ENCODE peak calls at places on chromosomes 6 and 20, in seven cellular contexts. K is adrenal gland; A is transverse colon; O is stimulated activated naive CD4-positive, alpha-beta T cell; P is substantia nigra; X is psoas muscle; U is activated naive CD8-positive, alpha-beta T cell treated with anti-CD3 and anti-CD28 coated beads, Interleukin-2, amount 50 U/mL, for 16 hours. C is an unnamed sample.

GRCh38 chr6:80437186-80437585 is 330.7 kb downstream of the BCKDHB start:
- DNase-seq in X (no peak), K (no peak), P (no peak), O (no peak), A (no peak), U (no peak), C (no peak)

GRCh38 chr6:23316131-23316530 is 746.8 kb downstream of the HDGFL1 start:
- DNase-seq in X (no peak), O (no peak), P (no peak), K (no peak), A (no peak), U (no peak), C (no peak)

GRCh38 chr6:169959129-169960002 is 207.9 kb downstream of the ERMARD start:
- DNase-seq in U (peak; percentile 15), O (peak; percentile 51), K (no peak), X (no peak), P (no peak), A (peak; percentile 73), C (peak; percentile 92)

GRCh38 chr6:40586800-40587201 is 363 bp downstream of the LRFN2 start:
- DNase-seq in U (no peak), X (no peak), K (no peak), O (peak; percentile 29), P (no peak), A (no peak), C (no peak)

GRCh38 chr20:11675920-11676617 is 241.6 kb upstream of the BTBD3 start:
- DNase-seq in U (no peak), P (no peak), O (no peak), X (no peak), A (no peak), K (peak; percentile 22), C (no peak)

GRCh38 chr6:5693588-5693987 is 313.1 kb downstream of the NRN1 start:
- DNase-seq in O (no peak), U (no peak), A (no peak), X (no peak), K (no peak), P (no peak), C (no peak)

GRCh38 chr20:37505263-37506165 is 15.5 kb upstream of the NNAT start:
- DNase-seq in O (no peak), P (no peak), K (no peak), U (no peak), X (no peak), A (no peak), C (no peak)

GRCh38 chr6:43772571-43773049 is 2.6 kb downstream of the VEGFA start:
- DNase-seq in U (no peak), X (no peak), P (peak; percentile 43), K (peak; percentile 43), O (no peak), A (peak; percentile 43), C (no peak)

GRCh38 chr6:43766964-43767461 is 3.0 kb upstream of the VEGFA start:
- DNase-seq in K (no peak), A (peak; percentile 66), P (no peak), X (no peak), O (no peak), U (no peak), C (no peak)

GRCh38 chr6:41294463-41294862 is 8.0 kb upstream of the TREM1 start:
- DNase-seq in P (no peak), K (no peak), X (no peak), U (no peak), O (no peak), A (no peak), C (no peak)

GRCh38 chr6:4055420-4056041 is 23.4 kb downstream of the FAM217A start:
- DNase-seq in O (no peak), K (peak; percentile 68), U (no peak), X (no peak), A (peak; percentile 28), P (no peak), C (no peak)

GRCh38 chr6:113805836-113806500 is 51.2 kb upstream of the MARCKS start:
- DNase-seq in K (no peak), O (no peak), X (no peak), P (no peak), A (no peak), U (no peak), C (no peak)

GRCh38 chr6:51830666-51831065 is 256.7 kb downstream of the PKHD1 start:
- DNase-seq in U (no peak), K (no peak), X (no peak), O (no peak), P (no peak), A (no peak), C (no peak)

GRCh38 chr6:52361945-52362442 is at the start of gene PAQR8:
- DNase-seq in X (peak; percentile 80), A (peak; percentile 86), K (peak; percentile 57), P (peak; percentile 76), O (peak; percentile 87), U (peak; percentile 57), C (peak; percentile 83)

GRCh38 chr20:44098256-44098630 is 88.7 kb downstream of the JPH2 start:
- DNase-seq in A (no peak), U (no peak), K (no peak), X (no peak), P (no peak), O (no peak), C (no peak)

GRCh38 chr6:160355001-160355400 is 6.8 kb downstream of the SLC22A3 start:
- DNase-seq in X (no peak), O (no peak), U (no peak), K (no peak), A (no peak), P (no peak), C (no peak)

GRCh38 chr6:138088307-138088744 is 18.9 kb downstream of the PERP start:
- DNase-seq in U (no peak), P (no peak), A (peak; percentile 28), O (no peak), K (peak; percentile 23), X (no peak), C (no peak)

GRCh38 chr20:14384411-14384810 is 47.0 kb upstream of the FLRT3 start:
- DNase-seq in K (no peak), P (no peak), X (no peak), O (no peak), U (no peak), A (no peak), C (no peak)

GRCh38 chr20:47502271-47502730 is 614 bp downstream of the NCOA3 start:
- DNase-seq in P (no peak), A (peak; percentile 33), U (no peak), O (no peak), X (peak; percentile 17), K (peak; percentile 30), C (peak; percentile 24)

GRCh38 chr20:18504479-18505060 is 3.2 kb upstream of the SEC23B start:
- DNase-seq in P (no peak), X (peak; percentile 50), O (no peak), K (peak; percentile 46), A (peak; percentile 9), U (no peak), C (no peak)

GRCh38 chr6:106128981-106129761 is 43.0 kb downstream of the PRDM1 start:
- DNase-seq in A (peak; percentile 47), X (no peak), P (no peak), O (no peak), U (no peak), K (no peak), C (no peak)

GRCh38 chr20:5789827-5790226 is 39.6 kb downstream of the SHLD1 start:
- DNase-seq in X (no peak), P (no peak), A (no peak), O (no peak), U (no peak), K (no peak), C (no peak)

GRCh38 chr6:106702046-106702445 is 72.7 kb downstream of the QRSL1 start:
- DNase-seq in X (no peak), K (no peak), P (no peak), U (no peak), O (no peak), A (no peak), C (no peak)

GRCh38 chr6:137155830-137156229 is 17.6 kb downstream of the IL22RA2 start:
- DNase-seq in P (no peak), O (peak; percentile 5), X (no peak), A (no peak), K (no peak), U (no peak), C (peak; percentile 9)

GRCh38 chr20:34643919-34644318 is 33.0 kb downstream of the PIGU start:
- DNase-seq in O (no peak), U (no peak), K (no peak), X (no peak), A (no peak), P (no peak), C (no peak)

GRCh38 chr20:15705975-15706374 is 867.3 kb downstream of the KIF16B start:
- DNase-seq in P (no peak), O (no peak), U (no peak), K (no peak), X (no peak), A (no peak), C (no peak)

GRCh38 chr20:39298116-39298515 is 336.0 kb downstream of the DHX35 start:
- DNase-seq in U (no peak), X (no peak), O (no peak), P (no peak), K (no peak), A (no peak), C (no peak)

GRCh38 chr6:82862543-82862942 is 203.1 kb downstream of the UBE3D start:
- DNase-seq in A (no peak), P (no peak), O (no peak), X (no peak), K (no peak), U (no peak), C (no peak)

GRCh38 chr20:2822073-2822472 is 5.9 kb downstream of the TMEM239 start:
- DNase-seq in O (peak; percentile 58), X (no peak), A (no peak), U (no peak), P (no peak), K (no peak), C (no peak)

GRCh38 chr6:125844989-125845388 is 54.2 kb downstream of the NCOA7 start:
- DNase-seq in O (no peak), X (no peak), P (no peak), U (no peak), A (no peak), K (peak; percentile 47), C (no peak)

GRCh38 chr20:2626853-2627541 is 25.4 kb upstream of the NOP56 start:
- DNase-seq in X (no peak), K (no peak), A (peak; percentile 74), O (no peak), U (no peak), P (no peak), C (no peak)

GRCh38 chr20:37455659-37456058 is 65.4 kb upstream of the NNAT start:
- DNase-seq in A (no peak), X (no peak), O (no peak), P (no peak), K (no peak), U (no peak), C (no peak)

GRCh38 chr6:19860235-19860877 is 23.2 kb downstream of the ID4 start:
- DNase-seq in X (no peak), A (peak; percentile 45), K (no peak), O (no peak), U (no peak), P (no peak), C (no peak)

C was measured in naive thymus-derived CD8-positive, alpha-beta T cell.